ENCODE peak calls at places on chromosomes 7 and 10, in four cellular contexts. One of them, this sample, is unnamed.
A peak's percentile ranks its signal among the peaks of the same experiment; 100 is the strongest.

GRCh38 chr10:86536294-86536861 is 14.8 kb upstream of the WAPL start:
- DNase-seq in spleen: peak; percentile 85
- DNase-seq in transverse colon: peak; percentile 13
- DNase-seq in stomach: no peak
- DNase-seq in this sample: no peak

GRCh38 chr10:30705086-30705624 is 75.6 kb upstream of the LYZL2 start:
- DNase-seq in spleen: no peak
- DNase-seq in transverse colon: peak; percentile 25
- DNase-seq in stomach: no peak
- DNase-seq in this sample: no peak

GRCh38 chr10:58157076-58157766 is 110.5 kb downstream of the IPMK start:
- DNase-seq in spleen: no peak
- DNase-seq in transverse colon: no peak
- DNase-seq in stomach: peak; percentile 46
- DNase-seq in this sample: no peak

GRCh38 chr7:122438001-122438400 is 133.5 kb upstream of the FEZF1 start:
- DNase-seq in spleen: no peak
- DNase-seq in transverse colon: no peak
- DNase-seq in stomach: no peak
- DNase-seq in this sample: no peak

GRCh38 chr10:6918305-6918704 is 338.2 kb upstream of the PRKCQ start:
- DNase-seq in spleen: peak; percentile 82
- DNase-seq in transverse colon: peak; percentile 59
- DNase-seq in stomach: peak; percentile 52
- DNase-seq in this sample: no peak

GRCh38 chr10:113108948-113109347 is 158.9 kb downstream of the TCF7L2 start:
- DNase-seq in spleen: no peak
- DNase-seq in transverse colon: no peak
- DNase-seq in stomach: no peak
- DNase-seq in this sample: no peak

GRCh38 chr10:23403719-23404118 is 35.2 kb upstream of the OTUD1 start:
- DNase-seq in spleen: no peak
- DNase-seq in transverse colon: no peak
- DNase-seq in stomach: no peak
- DNase-seq in this sample: no peak

GRCh38 chr10:27723436-27723835 is 22.2 kb downstream of the MKX start:
- DNase-seq in spleen: no peak
- DNase-seq in transverse colon: no peak
- DNase-seq in stomach: no peak
- DNase-seq in this sample: no peak

GRCh38 chr7:67842571-67842970 is 845.9 kb downstream of the TYW1 start:
- DNase-seq in spleen: no peak
- DNase-seq in transverse colon: no peak
- DNase-seq in stomach: no peak
- DNase-seq in this sample: no peak

GRCh38 chr7:18770154-18770807 is 274.7 kb downstream of the HDAC9 start:
- DNase-seq in spleen: no peak
- DNase-seq in transverse colon: no peak
- DNase-seq in stomach: no peak
- DNase-seq in this sample: no peak

DNA sequence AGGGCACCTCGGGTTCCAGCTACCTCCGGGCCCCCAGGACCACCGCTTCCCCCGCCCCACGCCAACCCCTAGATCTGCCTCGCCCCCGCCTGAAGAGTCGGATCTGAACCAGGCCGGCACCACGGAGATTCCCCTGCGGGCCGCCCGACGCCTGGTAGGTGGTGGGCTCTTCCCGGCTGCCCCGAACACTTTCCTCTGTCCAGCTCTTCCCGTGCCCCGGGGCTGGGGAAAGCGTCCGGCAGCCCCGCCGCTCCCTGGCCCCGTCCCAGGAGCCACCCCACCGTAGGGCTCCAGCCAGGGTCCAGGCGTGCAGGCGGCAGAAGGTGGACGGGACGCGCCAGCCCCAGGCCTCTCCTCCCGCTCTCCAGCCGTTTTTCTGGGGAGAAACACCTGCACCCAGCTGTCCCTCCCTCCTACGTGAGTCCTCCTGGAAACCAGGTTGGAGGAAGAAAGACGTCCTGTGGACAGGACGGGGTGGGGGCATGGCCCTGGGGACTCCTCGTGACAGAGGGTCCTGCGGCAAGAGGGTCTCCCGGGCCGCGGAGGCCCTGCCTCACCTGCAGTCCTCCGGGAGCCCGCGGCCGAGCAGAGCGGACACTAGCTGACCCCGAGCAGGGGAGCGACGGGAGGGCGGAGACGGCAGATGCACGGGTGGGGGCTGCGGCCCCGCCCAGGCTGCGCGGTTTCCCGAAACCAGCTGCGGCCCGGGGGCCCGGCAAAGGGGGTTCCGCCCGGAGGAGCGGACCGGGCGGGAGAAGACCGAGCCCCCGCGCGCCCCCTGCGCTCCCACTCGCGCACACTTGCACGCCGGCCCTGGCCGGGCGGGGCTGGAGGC is at the start of gene TMEM176B:
- DNase-seq in spleen: no peak
- DNase-seq in transverse colon: peak; percentile 76
- DNase-seq in stomach: no peak
- DNase-seq in this sample: peak; percentile 78
- TF ChIP-seq POLR2A in spleen: no peak
- TF ChIP-seq POLR2A in transverse colon: peak; percentile 73
- TF ChIP-seq POLR2A in stomach: no peak
- TF ChIP-seq POLR2A in this sample: no peak

GRCh38 chr10:91163269-91163708 is 57.2 kb upstream of the PCGF5 start:
- DNase-seq in spleen: peak; percentile 95
- DNase-seq in transverse colon: peak; percentile 72
- DNase-seq in stomach: peak; percentile 61
- DNase-seq in this sample: peak; percentile 81
- TF ChIP-seq POLR2AphosphoS5 in spleen: peak; percentile 80
- TF ChIP-seq POLR2AphosphoS5 in transverse colon: no peak
- TF ChIP-seq POLR2AphosphoS5 in stomach: no peak
- TF ChIP-seq POLR2AphosphoS5 in this sample: no peak

DNA sequence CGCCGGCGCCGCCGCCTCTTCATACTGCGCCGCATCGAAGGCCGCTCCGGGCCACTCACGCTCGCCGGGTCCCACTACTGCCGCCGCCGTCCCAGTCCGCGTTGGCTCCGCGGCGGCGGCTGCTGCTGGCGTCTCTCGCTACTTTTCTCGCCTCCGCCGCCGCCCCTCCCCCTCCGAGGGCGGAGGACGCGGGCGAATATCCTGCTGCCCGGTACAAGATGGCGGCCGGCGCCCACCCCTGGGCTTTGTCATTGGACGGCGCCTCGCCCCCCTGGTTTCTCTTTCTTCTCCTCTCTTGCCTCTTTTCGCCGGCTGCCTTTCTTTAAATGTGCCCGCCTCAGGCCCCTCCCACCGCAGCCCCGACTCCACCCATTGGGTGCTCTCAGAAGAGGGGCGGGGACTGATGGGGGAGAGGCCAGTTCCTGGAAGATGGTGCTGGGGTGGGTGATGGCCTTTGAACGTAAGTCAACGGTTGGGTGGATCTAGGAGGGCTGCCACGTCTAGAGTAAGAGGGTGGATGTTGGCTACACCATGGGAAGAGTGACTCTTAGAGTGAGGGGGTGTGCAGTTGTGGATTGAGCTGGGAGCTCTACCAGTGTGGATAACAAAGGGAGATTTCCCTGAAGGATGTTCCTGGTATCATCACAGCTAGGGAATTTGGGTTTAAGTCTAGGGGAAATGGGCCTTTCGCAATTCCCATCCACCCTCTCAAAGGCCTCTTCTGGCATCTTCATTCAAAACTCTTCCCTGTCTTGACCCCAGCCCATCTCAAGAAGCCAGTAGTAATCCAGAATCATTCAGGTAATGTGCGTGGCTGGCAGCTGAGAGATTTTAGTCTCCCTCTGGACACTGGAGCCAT is at the start of gene CCDC71L:
- DNase-seq in spleen: peak; percentile 98
- DNase-seq in transverse colon: peak; percentile 95
- DNase-seq in stomach: peak; percentile 95
- DNase-seq in this sample: peak; percentile 98
- TF ChIP-seq POLR2A in spleen: peak; percentile 49
- TF ChIP-seq POLR2A in transverse colon: peak; percentile 75
- TF ChIP-seq POLR2A in stomach: no peak
- TF ChIP-seq POLR2A in this sample: peak; percentile 32

GRCh38 chr7:94650652-94651051 is 5.3 kb downstream of the SGCE start:
- DNase-seq in spleen: no peak
- DNase-seq in transverse colon: no peak
- DNase-seq in stomach: no peak
- DNase-seq in this sample: no peak
- TF ChIP-seq POLR2AphosphoS5 in spleen: no peak
- TF ChIP-seq POLR2AphosphoS5 in transverse colon: no peak
- TF ChIP-seq POLR2AphosphoS5 in stomach: no peak
- TF ChIP-seq POLR2AphosphoS5 in this sample: no peak

GRCh38 chr7:99392046-99392445 is 16.4 kb downstream of the PDAP1 start:
- DNase-seq in spleen: no peak
- DNase-seq in transverse colon: peak; percentile 41
- DNase-seq in stomach: no peak
- DNase-seq in this sample: no peak

GRCh38 chr7:99392659-99393362 is 15.6 kb downstream of the PDAP1 start:
- DNase-seq in spleen: peak; percentile 95
- DNase-seq in transverse colon: peak; percentile 91
- DNase-seq in stomach: peak; percentile 81
- DNase-seq in this sample: peak; percentile 91

GRCh38 chr7:99395616-99396327 is 12.6 kb downstream of the PDAP1 start:
- DNase-seq in spleen: no peak
- DNase-seq in transverse colon: no peak
- DNase-seq in stomach: no peak
- DNase-seq in this sample: no peak

GRCh38 chr7:99394188-99394502 is 14.3 kb downstream of the PDAP1 start:
- DNase-seq in spleen: no peak
- DNase-seq in transverse colon: no peak
- DNase-seq in stomach: no peak
- DNase-seq in this sample: no peak

GRCh38 chr7:99393363-99394187 is 14.8 kb downstream of the PDAP1 start:
- DNase-seq in spleen: no peak
- DNase-seq in transverse colon: no peak
- DNase-seq in stomach: peak; percentile 34
- DNase-seq in this sample: peak; percentile 84
- TF ChIP-seq POLR2A in spleen: no peak
- TF ChIP-seq POLR2A in transverse colon: no peak
- TF ChIP-seq POLR2A in stomach: no peak
- TF ChIP-seq POLR2A in this sample: no peak

GRCh38 chr10:76033457-76034196 is 602.2 kb downstream of the LRMDA start:
- DNase-seq in spleen: no peak
- DNase-seq in transverse colon: no peak
- DNase-seq in stomach: peak; percentile 61
- DNase-seq in this sample: no peak
- TF ChIP-seq POLR2AphosphoS5 in spleen: no peak
- TF ChIP-seq POLR2AphosphoS5 in transverse colon: no peak
- TF ChIP-seq POLR2AphosphoS5 in stomach: no peak
- TF ChIP-seq POLR2AphosphoS5 in this sample: no peak

GRCh38 chr10:73965890-73966768 is 31.8 kb upstream of the VCL start:
- DNase-seq in spleen: no peak
- DNase-seq in transverse colon: peak; percentile 76
- DNase-seq in stomach: peak; percentile 57
- DNase-seq in this sample: peak; percentile 97
- TF ChIP-seq POLR2A in spleen: no peak
- TF ChIP-seq POLR2A in transverse colon: no peak
- TF ChIP-seq POLR2A in stomach: no peak
- TF ChIP-seq POLR2A in this sample: no peak

GRCh38 chr10:3126741-3127342 is 45.7 kb downstream of the PITRM1 start:
- DNase-seq in spleen: no peak
- DNase-seq in transverse colon: peak; percentile 60
- DNase-seq in stomach: no peak
- DNase-seq in this sample: peak; percentile 64
- TF ChIP-seq POLR2AphosphoS5 in spleen: no peak
- TF ChIP-seq POLR2AphosphoS5 in transverse colon: peak; percentile 53
- TF ChIP-seq POLR2AphosphoS5 in stomach: no peak
- TF ChIP-seq POLR2AphosphoS5 in this sample: no peak

GRCh38 chr7:101984997-101985645 is 167.7 kb downstream of the CUX1 start:
- DNase-seq in spleen: no peak
- DNase-seq in transverse colon: no peak
- DNase-seq in stomach: no peak
- DNase-seq in this sample: no peak
- TF ChIP-seq POLR2A in spleen: no peak
- TF ChIP-seq POLR2A in transverse colon: no peak
- TF ChIP-seq POLR2A in stomach: no peak
- TF ChIP-seq POLR2A in this sample: no peak

GRCh38 chr7:106220307-106220706 is 64.5 kb downstream of the NAMPT start:
- DNase-seq in spleen: no peak
- DNase-seq in transverse colon: no peak
- DNase-seq in stomach: no peak
- DNase-seq in this sample: no peak

GRCh38 chr7:106224797-106225196 is 60.0 kb downstream of the NAMPT start:
- DNase-seq in spleen: no peak
- DNase-seq in transverse colon: no peak
- DNase-seq in stomach: no peak
- DNase-seq in this sample: no peak

GRCh38 chr7:106222545-106222944 is 62.2 kb downstream of the NAMPT start:
- DNase-seq in spleen: no peak
- DNase-seq in transverse colon: no peak
- DNase-seq in stomach: no peak
- DNase-seq in this sample: no peak

GRCh38 chr7:106225856-106226255 is 58.9 kb downstream of the NAMPT start:
- DNase-seq in spleen: no peak
- DNase-seq in transverse colon: no peak
- DNase-seq in stomach: no peak
- DNase-seq in this sample: no peak

DNA sequence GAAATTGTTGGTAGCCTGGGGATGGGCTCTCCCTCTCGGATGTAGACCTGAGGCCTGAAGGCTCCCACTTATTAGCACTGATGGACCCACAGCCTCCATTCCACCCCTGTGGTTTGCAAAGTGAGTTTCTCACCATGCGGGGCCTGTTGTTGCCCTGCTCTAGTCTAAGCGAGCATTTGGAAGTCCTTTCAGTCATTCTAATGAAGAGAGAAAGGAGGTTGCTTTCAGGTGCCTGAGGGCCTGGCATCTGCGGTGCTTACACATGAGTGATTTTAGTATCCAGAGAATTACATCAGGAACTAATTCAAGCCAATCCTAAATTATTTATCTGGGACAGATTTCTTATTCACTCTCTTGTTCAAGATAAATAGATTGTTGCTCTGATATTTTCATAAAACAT is 61.6 kb downstream of the NAMPT start:
- DNase-seq in spleen: no peak
- DNase-seq in transverse colon: no peak
- DNase-seq in stomach: no peak
- DNase-seq in this sample: no peak
- TF ChIP-seq POLR2AphosphoS5 in spleen: no peak
- TF ChIP-seq POLR2AphosphoS5 in transverse colon: no peak
- TF ChIP-seq POLR2AphosphoS5 in stomach: no peak
- TF ChIP-seq POLR2AphosphoS5 in this sample: no peak

This sample was measured in sigmoid colon.